ENCODE peak calls at places on chromosomes 2 and 18, in ten cellular contexts. U is GM12865; F is WERI-Rb-1; Z is CD8-positive, alpha-beta T cell; J is progenitor cell of endocrine pancreas; I is neural progenitor cell; N is breast epithelium; O is neural crest cell; X is AG10803; A is fibroblast of the aortic adventitia. C is an unnamed sample.

GRCh38 chr2:57760448-57760847 is 286.2 kb upstream of the VRK2 start:
- DNase-seq in U (peak), F (no peak), Z (no peak), J (no peak), I (peak), N (no peak), O (peak), X (no peak), A (no peak), C (no peak)

GRCh38 chr2:78979380-78980238 is 45.9 kb upstream of the REG3G start:
- DNase-seq in U (peak), F (peak), Z (no peak), J (peak), I (peak), N (peak), O (peak), X (no peak), A (peak), C (peak)

GRCh38 chr2:16140771-16141640 is 200.7 kb downstream of the MYCN start:
- DNase-seq in U (no peak), F (peak), Z (no peak), J (no peak), I (no peak), N (no peak), O (no peak), X (no peak), A (no peak), C (no peak)

GRCh38 chr2:174334781-174335604 is at the start of gene SP9:
- DNase-seq in U (no peak), F (peak), Z (no peak), J (peak), I (peak), N (no peak), O (peak), X (peak), A (no peak), C (no peak)

GRCh38 chr2:215635788-215636139 is 199.9 kb upstream of the FN1 start:
- DNase-seq in U (no peak), F (no peak), Z (no peak), J (no peak), I (no peak), N (no peak), O (no peak), X (peak), A (peak), C (no peak)

GRCh38 chr2:189024861-189025618 is 50.9 kb downstream of the COL3A1 start:
- DNase-seq in U (peak), F (peak), Z (no peak), J (no peak), I (peak), N (no peak), O (no peak), X (peak), A (peak), C (no peak)

GRCh38 chr2:109129921-109130725 is 1.1 kb downstream of the SH3RF3 start:
- DNase-seq in U (peak), F (no peak), Z (peak), J (no peak), I (peak), N (no peak), O (no peak), X (peak), A (peak), C (no peak)

GRCh38 chr2:164644036-164644700 is 22.9 kb upstream of the GRB14 start:
- DNase-seq in U (no peak), F (no peak), Z (no peak), J (no peak), I (no peak), N (no peak), O (no peak), X (peak), A (no peak), C (no peak)

GRCh38 chr2:49616800-49617199 is 462.5 kb upstream of the FSHR start:
- DNase-seq in U (peak), F (peak), Z (no peak), J (no peak), I (peak), N (no peak), O (no peak), X (peak), A (no peak), C (peak)

GRCh38 chr2:133777607-133778006 is 209.3 kb upstream of the NCKAP5 start:
- DNase-seq in U (no peak), F (no peak), Z (no peak), J (no peak), I (no peak), N (no peak), O (no peak), X (peak), A (no peak), C (no peak)

GRCh38 chr18:48179005-48179404 is 230.2 kb downstream of the ZBTB7C start:
- DNase-seq in U (no peak), F (no peak), Z (no peak), J (no peak), I (no peak), N (no peak), O (no peak), X (no peak), A (no peak), C (no peak)

GRCh38 chr2:15622214-15622613 is 30.5 kb downstream of the DDX1 start:
- DNase-seq in U (no peak), F (no peak), Z (no peak), J (no peak), I (no peak), N (no peak), O (no peak), X (no peak), A (no peak), C (no peak)

GRCh38 chr2:101770672-101771071 is 73.2 kb downstream of the MAP4K4 start:
- DNase-seq in U (peak), F (peak), Z (no peak), J (no peak), I (peak), N (no peak), O (peak), X (peak), A (peak), C (no peak)
- TF ChIP-seq CTCF in U (peak), F (peak), Z (no peak), J (peak), I (peak), N (no peak), O (peak), X (peak), A (no peak), C (peak)

DNA sequence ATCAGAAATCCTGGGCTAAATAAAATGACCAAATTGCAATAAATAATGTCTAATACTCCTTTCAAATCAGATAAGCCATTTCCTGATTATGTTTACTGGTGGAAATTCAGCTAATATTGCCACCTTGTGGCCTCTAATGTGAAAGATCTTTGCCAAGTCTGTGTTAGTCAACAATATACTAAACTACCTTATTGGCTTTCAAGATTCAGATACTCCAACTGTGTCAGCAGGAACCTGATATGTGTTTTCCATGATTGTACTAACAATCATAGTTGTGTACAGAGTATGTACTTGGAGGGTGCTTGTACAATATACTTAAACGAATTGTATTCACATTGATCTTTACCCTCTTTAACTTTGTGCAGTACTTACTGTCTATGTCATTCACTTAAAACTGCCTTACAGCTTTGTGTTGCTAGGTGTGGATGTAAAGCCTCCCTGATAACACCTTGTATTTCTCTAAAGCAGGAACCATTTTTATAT is 75.4 kb upstream of the C2orf15 start:
- DNase-seq in U (peak), F (peak), Z (no peak), J (no peak), I (peak), N (no peak), O (no peak), X (peak), A (peak), C (no peak)
- TF ChIP-seq CTCF in U (peak), F (peak), Z (no peak), J (peak), I (peak), N (peak), O (peak), X (peak), A (peak), C (peak)

GRCh38 chr2:44392338-44392943 is 30.7 kb downstream of the CAMKMT start:
- DNase-seq in U (peak), F (peak), Z (peak), J (peak), I (peak), N (no peak), O (peak), X (peak), A (peak), C (peak)
- TF ChIP-seq CTCF in U (peak), F (peak), Z (peak), J (peak), I (peak), N (no peak), O (peak), X (peak), A (peak), C (peak)

GRCh38 chr18:12507007-12507406 is 99.3 kb downstream of the PRELID3A start:
- DNase-seq in U (no peak), F (no peak), Z (no peak), J (no peak), I (no peak), N (no peak), O (no peak), X (no peak), A (no peak), C (no peak)
- TF ChIP-seq CTCF in U (no peak), F (no peak), Z (no peak), J (no peak), I (no peak), N (no peak), O (no peak), X (no peak), A (no peak), C (no peak)

GRCh38 chr2:27133905-27134780 is at the start of gene PREB:
- DNase-seq in U (peak), F (peak), Z (peak), J (peak), I (peak), N (peak), O (peak), X (peak), A (peak), C (peak)
- TF ChIP-seq CTCF in U (peak), F (peak), Z (no peak), J (peak), I (peak), N (no peak), O (peak), X (peak), A (peak), C (peak)

GRCh38 chr2:136351684-136352083 is 233.7 kb upstream of the CXCR4 start:
- DNase-seq in U (no peak), F (no peak), Z (no peak), J (no peak), I (no peak), N (no peak), O (no peak), X (no peak), A (no peak), C (no peak)
- TF ChIP-seq CTCF in U (no peak), F (no peak), Z (no peak), J (no peak), I (no peak), N (no peak), O (no peak), X (no peak), A (no peak), C (no peak)

GRCh38 chr2:98295721-98296414 is 50.4 kb upstream of the CNGA3 start:
- DNase-seq in U (no peak), F (peak), Z (no peak), J (no peak), I (no peak), N (no peak), O (no peak), X (no peak), A (peak), C (no peak)
- TF ChIP-seq CTCF in U (no peak), F (peak), Z (no peak), J (no peak), I (no peak), N (no peak), O (no peak), X (no peak), A (peak), C (no peak)

DNA sequence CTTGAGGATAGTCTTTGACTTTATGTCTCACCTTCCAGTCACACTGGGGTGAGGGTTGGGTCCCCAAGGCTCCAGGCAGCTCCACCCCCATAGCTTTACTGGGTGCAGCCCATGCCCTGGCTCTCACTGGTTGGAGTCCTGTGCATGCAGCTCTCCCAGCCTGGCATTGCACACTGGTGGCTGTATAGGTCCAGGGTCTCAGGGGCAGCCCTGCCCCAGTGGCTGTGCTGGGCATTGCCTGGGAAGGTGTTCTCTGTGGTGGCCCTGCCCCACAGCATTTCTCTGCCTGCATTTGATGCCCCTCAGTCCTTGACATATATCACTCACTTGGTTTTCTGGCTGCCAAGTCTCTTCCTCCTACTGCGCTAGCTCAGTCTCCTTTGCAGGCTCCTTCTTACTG is 21.2 kb downstream of the MPHOSPH10 start:
- DNase-seq in U (no peak), F (no peak), Z (no peak), J (no peak), I (no peak), N (no peak), O (no peak), X (no peak), A (no peak), C (no peak)
- TF ChIP-seq CTCF in U (no peak), F (peak), Z (no peak), J (no peak), I (no peak), N (no peak), O (no peak), X (no peak), A (peak), C (no peak)

C was measured in tibial nerve.